ENCODE peak calls at places on chromosomes 5 and 9, in seven cellular contexts. A is heart left ventricle, V is body of pancreas, G is HAP-1, Q is MM.1S, O is hepatocyte, P is SJSA1. I is an unnamed sample. For H3K4me1 and H3K36me3, the result is how much of the 10 kb centered on the place peaks cover.

GRCh38 chr9:35108461-35108860 is 5.5 kb upstream of the STOML2 start:
- DNase-seq in A (no peak), G (no peak), Q (no peak), P (no peak), V (no peak), O (no peak), I (no peak)

GRCh38 chr5:127962491-127962890 is 121.1 kb upstream of the SLC12A2 start:
- DNase-seq in P (no peak), V (no peak), G (no peak), A (no peak), Q (no peak), O (no peak), I (no peak)

GRCh38 chr5:180129291-180130190 is 58.0 kb upstream of the RNF130 start:
- DNase-seq in V (no peak), P (no peak), G (no peak), A (no peak), Q (no peak), O (peak), I (no peak)

GRCh38 chr9:1454980-1455367 is 404.8 kb downstream of the DMRT2 start:
- DNase-seq in V (no peak), A (no peak), G (no peak), P (no peak), Q (no peak), O (no peak), I (no peak)

GRCh38 chr5:101943784-101944183 is 352.3 kb downstream of the SLCO4C1 start:
- DNase-seq in G (no peak), Q (no peak), A (no peak), O (no peak), V (no peak), P (no peak), I (no peak)

GRCh38 chr5:42813533-42813932 is 1.8 kb upstream of the SELENOP start:
- DNase-seq in Q (no peak), O (no peak), V (no peak), P (no peak), A (no peak), G (no peak), I (peak)

GRCh38 chr9:107705521-107705920 is 216.0 kb upstream of the KLF4 start:
- DNase-seq in Q (no peak), A (no peak), P (no peak), O (no peak), V (no peak), G (no peak), I (no peak)

GRCh38 chr5:16737620-16738364 is 121.0 kb upstream of the RETREG1 start:
- DNase-seq in V (no peak), P (no peak), Q (no peak), A (no peak), O (peak), G (peak), I (no peak)

GRCh38 chr5:110055301-110055700 is 365.6 kb downstream of the MAN2A1 start:
- DNase-seq in G (no peak), Q (peak), A (no peak), O (no peak), V (no peak), P (no peak), I (no peak)

GRCh38 chr9:119736478-119737454 is 367.5 kb upstream of the BRINP1 start:
- DNase-seq in G (no peak), V (no peak), Q (no peak), P (no peak), O (no peak), A (no peak), I (no peak)

GRCh38 chr5:168291281-168291960 is at the start of gene WWC1:
- DNase-seq in G (peak), A (no peak), O (peak), Q (peak), P (peak), V (peak), I (peak)

GRCh38 chr5:116075117-116075910 is 9.5 kb upstream of the COMMD10 start:
- DNase-seq in A (no peak), Q (no peak), V (no peak), G (no peak), P (no peak), O (no peak), I (no peak)

GRCh38 chr9:35553670-35554543 is 51.2 kb upstream of the TESK1 start:
- DNase-seq in A (peak), G (peak), V (peak), P (peak), O (peak), Q (peak), I (peak)

GRCh38 chr5:151085517-151086031 is 4.7 kb upstream of the TNIP1 start:
- DNase-seq in V (peak), P (peak), G (no peak), A (no peak), O (peak), Q (no peak), I (peak)

DNA sequence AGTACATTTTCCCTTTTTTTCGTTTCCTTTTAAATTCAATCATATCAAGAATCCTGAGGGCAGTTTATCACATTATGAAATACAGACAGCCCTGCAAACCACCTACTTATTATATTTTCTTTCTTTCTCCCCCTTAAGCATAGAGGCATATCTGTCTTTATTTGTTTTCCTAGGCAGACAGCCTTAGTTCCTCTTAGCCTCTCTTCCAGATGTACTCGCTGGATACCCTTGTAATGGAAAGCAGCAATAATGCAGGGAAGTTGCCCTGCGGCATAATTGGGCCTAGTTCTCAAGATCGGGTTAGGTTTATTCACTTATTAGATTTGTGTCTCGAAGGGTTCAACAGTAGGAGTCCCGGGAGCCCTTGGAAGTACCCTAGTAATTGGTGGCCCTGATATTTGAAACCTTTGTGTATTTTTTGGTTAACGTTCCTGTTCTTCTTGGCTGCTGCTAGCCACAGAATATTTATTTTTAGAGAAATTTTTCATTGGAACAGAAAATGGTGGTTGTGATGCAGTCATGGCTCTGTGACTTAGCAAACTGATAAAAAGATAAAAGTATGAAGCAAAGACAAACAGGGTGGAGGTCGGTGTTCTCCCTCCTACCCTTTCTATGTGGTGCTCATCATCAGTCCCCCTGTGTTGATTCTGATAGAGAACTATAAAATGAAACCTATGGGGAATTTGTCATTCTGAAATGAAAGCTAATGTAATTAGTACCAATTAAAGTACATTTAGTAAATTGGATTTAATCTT is 6.4 kb downstream of the TLE4 start:
- DNase-seq in G (no peak), Q (no peak), A (no peak), O (no peak), P (peak), V (no peak), I (no peak)
- H3K4me3 ChIP-seq in G (no peak), Q (no peak), A (no peak), O (no peak), P (no peak), V (no peak), I (no peak)

GRCh38 chr5:5633579-5633978 is 211.1 kb downstream of the ICE1 start:
- DNase-seq in V (no peak), A (no peak), O (no peak), Q (no peak), G (no peak), P (no peak), I (no peak)

GRCh38 chr5:5629579-5629978 is 207.1 kb downstream of the ICE1 start:
- DNase-seq in P (peak), Q (no peak), V (no peak), G (no peak), O (no peak), A (no peak), I (no peak)

GRCh38 chr5:5632678-5633077 is 210.2 kb downstream of the ICE1 start:
- DNase-seq in O (no peak), G (no peak), P (no peak), V (no peak), Q (no peak), A (no peak), I (no peak)

GRCh38 chr5:5626412-5626811 is 203.9 kb downstream of the ICE1 start:
- DNase-seq in P (no peak), A (no peak), Q (no peak), G (no peak), O (no peak), V (no peak), I (no peak)

GRCh38 chr5:5628866-5629265 is 206.4 kb downstream of the ICE1 start:
- DNase-seq in A (no peak), V (no peak), Q (no peak), O (no peak), P (no peak), G (no peak), I (no peak)
- H3K4me1 ChIP-seq in A (under half), V (under half), Q (under half), O (under half), P (under half), G (under half), I (under half)

DNA sequence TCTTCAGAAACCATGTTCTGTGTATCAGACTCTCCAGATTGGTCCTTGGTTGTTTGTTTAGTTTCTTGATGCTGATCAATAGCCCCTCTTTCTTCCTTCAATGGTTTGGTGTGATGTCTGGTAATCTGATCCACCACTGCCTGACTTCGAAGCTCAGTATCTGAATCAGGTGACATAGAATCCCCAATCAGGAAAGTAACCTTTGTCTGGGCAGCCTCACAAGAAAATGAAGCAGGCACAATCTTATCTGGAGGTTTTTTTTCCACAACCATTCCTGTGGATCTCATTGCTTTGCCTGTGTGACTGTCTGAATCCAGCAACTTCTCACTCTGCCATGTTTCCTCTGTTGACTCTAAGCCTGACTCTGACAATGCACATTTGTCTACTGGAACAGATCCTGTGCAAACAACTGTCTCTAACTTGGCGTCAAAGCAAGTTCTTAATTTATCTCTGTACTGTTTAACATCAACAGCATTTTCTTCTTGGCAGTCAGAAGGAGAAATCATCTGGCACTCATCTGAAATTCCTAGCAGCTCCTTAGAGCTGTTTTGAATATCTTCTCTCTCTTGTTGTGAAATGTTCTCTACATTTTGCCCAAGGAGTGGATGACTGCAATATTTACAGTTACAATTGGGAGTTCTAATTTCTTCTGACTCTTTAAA is 37.1 kb upstream of the RAPGEF6 start:
- DNase-seq in A (no peak), V (no peak), O (peak), Q (no peak), G (no peak), P (no peak), I (no peak)
- H3K36me3 ChIP-seq in A (under half), V (under half), O (under half), Q (under half), G (under half), P (half or more), I (under half)

DNA sequence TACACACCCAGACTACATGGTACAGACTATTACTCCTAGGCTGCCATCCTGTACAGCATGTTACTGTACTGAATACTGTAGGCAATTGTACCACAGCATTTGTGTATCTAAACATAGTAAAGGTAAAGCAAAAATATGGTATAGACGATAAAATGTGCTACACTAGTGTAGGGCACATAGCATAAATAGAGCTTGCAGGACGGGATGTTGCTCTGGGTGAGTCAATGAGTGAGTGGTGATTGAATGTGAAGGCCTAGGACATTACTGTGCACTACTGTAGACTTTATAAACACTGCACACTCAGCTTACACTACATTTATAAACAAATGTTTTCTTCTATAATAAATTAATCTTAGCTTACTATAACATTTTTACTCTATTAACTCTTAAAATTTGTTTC is 25.6 kb downstream of the ANKRD55 start:
- DNase-seq in A (no peak), Q (no peak), P (peak), O (no peak), G (no peak), V (no peak), I (no peak)
- H3K4me3 ChIP-seq in A (no peak), Q (no peak), P (no peak), O (no peak), G (no peak), V (no peak), I (no peak)

GRCh38 chr5:139700711-139701693 is 52.9 kb downstream of the CXXC5 start:
- DNase-seq in A (no peak), G (no peak), V (no peak), O (peak), Q (no peak), P (no peak), I (no peak)

GRCh38 chr5:139696167-139696893 is 48.2 kb downstream of the CXXC5 start:
- DNase-seq in P (no peak), Q (no peak), G (no peak), O (no peak), V (no peak), A (no peak), I (no peak)

GRCh38 chr5:139699352-139699751 is 51.2 kb downstream of the CXXC5 start:
- DNase-seq in A (no peak), V (no peak), P (no peak), Q (no peak), O (no peak), G (no peak), I (no peak)

GRCh38 chr5:139696894-139697658 is 48.9 kb downstream of the CXXC5 start:
- DNase-seq in A (peak), G (no peak), Q (no peak), V (peak), P (peak), O (peak), I (peak)

DNA sequence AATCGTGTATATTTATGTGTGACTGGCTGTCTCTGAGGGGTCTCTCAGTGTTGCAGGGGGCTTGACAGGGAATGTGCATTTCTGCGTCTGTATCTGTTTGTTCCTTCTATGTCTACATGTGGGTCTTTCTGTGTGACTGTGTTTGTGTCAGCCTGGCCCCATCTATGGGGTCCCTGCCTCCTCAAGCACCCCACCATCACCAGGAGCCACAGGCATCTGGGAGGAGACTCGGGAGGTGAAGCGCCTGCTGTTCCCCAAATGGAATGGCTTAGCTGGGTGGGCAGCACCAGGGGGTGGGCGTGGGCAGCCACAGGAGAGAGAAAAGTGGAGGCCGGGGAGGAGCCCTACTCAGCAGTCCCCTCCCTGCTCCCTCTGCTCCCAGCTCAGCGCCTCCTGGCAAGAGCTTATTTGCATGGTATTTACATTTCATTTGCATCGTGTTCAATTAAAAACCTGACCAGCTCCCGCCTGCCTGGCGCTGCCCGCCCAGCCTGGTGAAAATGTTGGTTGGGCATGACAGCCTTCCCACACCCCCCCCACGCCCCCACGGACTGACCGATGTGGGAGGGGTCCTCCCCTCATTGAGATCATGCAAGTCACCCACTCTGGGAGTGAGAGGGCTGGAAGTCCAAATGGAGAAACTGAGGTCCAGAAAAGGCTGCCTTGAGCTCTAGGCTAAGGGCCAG is 50.5 kb downstream of the CXXC5 start:
- DNase-seq in O (peak), G (peak), P (peak), Q (no peak), V (peak), A (peak), I (no peak)
- H3K4me1 ChIP-seq in O (half or more), G (under half), P (half or more), Q (under half), V (half or more), A (under half), I (under half)

GRCh38 chr9:101397746-101398334 is 578 bp downstream of the MRPL50 start:
- DNase-seq in V (no peak), P (no peak), O (no peak), Q (no peak), A (no peak), G (no peak), I (no peak)
- H3K36me3 ChIP-seq in V (under half), P (half or more), O (under half), Q (under half), A (under half), G (under half), I (under half)

GRCh38 chr5:120538149-120538548 is 74.0 kb downstream of the PRR16 start:
- DNase-seq in P (no peak), G (no peak), V (no peak), Q (no peak), A (no peak), O (no peak), I (no peak)
- H3K4me3 ChIP-seq in P (no peak), G (no peak), V (no peak), Q (no peak), A (no peak), O (no peak), I (no peak)

DNA sequence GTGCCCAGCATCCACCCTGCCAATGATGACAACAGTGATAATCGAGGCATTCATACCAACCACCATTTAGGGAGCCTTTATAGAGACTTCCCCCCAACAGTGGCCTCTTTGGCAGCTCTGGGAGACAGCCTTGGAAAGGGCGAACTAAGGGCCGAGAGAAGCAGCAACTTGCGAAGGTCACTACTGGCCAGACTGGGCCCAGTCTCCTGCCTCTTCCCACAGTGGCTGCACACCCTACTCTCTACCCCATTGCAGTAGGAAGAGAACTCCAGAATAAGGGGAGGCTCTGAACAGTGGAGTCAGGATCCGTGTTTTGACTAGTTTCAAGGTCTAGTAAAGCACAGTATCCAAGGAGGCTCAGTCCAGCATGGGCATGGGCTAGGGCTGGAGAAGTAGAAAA is 5.3 kb downstream of the LHX6 start:
- DNase-seq in O (no peak), V (no peak), Q (no peak), P (no peak), A (no peak), G (no peak), I (no peak)
- H3K4me1 ChIP-seq in O (under half), V (under half), Q (under half), P (under half), A (under half), G (under half), I (under half)

GRCh38 chr9:90867101-90867500 is 65.5 kb downstream of the SYK start:
- DNase-seq in A (no peak), O (no peak), G (no peak), V (no peak), P (no peak), Q (no peak), I (no peak)

GRCh38 chr9:90871327-90871935 is 69.8 kb downstream of the SYK start:
- DNase-seq in V (no peak), O (no peak), A (no peak), Q (no peak), P (no peak), G (no peak), I (no peak)

GRCh38 chr9:90864779-90865178 is 63.2 kb downstream of the SYK start:
- DNase-seq in V (no peak), A (no peak), O (no peak), P (no peak), G (no peak), Q (no peak), I (no peak)

GRCh38 chr9:90870646-90871326 is 69.2 kb downstream of the SYK start:
- DNase-seq in V (peak), G (peak), A (no peak), P (no peak), Q (peak), O (peak), I (no peak)

DNA sequence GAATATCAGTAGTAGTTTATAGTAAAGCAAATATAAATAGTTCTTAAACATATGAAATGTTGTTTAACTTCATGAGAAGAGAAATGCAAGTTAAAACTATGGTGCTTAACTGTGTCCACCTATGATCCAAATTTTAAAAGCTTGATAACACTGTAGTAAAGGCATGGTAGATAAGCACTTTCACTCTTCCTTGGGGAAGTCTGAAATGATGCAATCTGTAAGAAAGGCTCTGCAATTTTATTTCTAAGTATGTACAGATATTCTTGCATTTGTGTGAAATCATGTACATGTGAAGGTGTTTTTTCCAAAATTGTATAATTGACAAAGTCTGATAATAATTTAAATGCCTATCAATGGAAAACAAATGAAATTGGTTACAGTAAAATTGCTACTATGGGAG is 66.9 kb downstream of the SYK start:
- DNase-seq in P (no peak), V (no peak), G (no peak), O (no peak), Q (no peak), A (no peak), I (no peak)
- H3K36me3 ChIP-seq in P (under half), V (under half), G (under half), O (under half), Q (under half), A (under half), I (under half)

I was measured in right lobe of liver.